ENCODE peak calls at places on chromosomes 5 and 9, in six cellular contexts. F is GM04503; I is activated naive CD8-positive, alpha-beta T cell treated with anti-CD3 and anti-CD28 coated beads, Interleukin-2, amount 50 U/mL, for 16 hours; A is left kidney; H is posterior cingulate gyrus; D is AG10803. Q is an unnamed sample.

GRCh38 chr5:151270599-151270998 is 17.6 kb downstream of the GM2A start:
- DNase-seq in I (no peak), D (peak; percentile 13), H (no peak), F (no peak), A (no peak), Q (no peak)

GRCh38 chr9:16410601-16411285 is 459.7 kb downstream of the BNC2 start:
- DNase-seq in H (no peak), F (no peak), A (peak; percentile 27), D (peak; percentile 46), I (no peak), Q (no peak)

GRCh38 chr5:116370149-116370548 is 204.5 kb downstream of the SEMA6A start:
- DNase-seq in H (no peak), F (no peak), I (no peak), A (peak; percentile 18), D (no peak), Q (no peak)

GRCh38 chr9:105141448-105142101 is 102.9 kb upstream of the SLC44A1 start:
- DNase-seq in D (no peak), I (no peak), F (no peak), A (no peak), H (no peak), Q (no peak)

GRCh38 chr9:117414906-117415583 is at the start of gene ASTN2:
- DNase-seq in I (no peak), D (peak; percentile 2), A (peak; percentile 72), F (no peak), H (peak; percentile 95), Q (no peak)

GRCh38 chr5:142697356-142697807 is 11.5 kb upstream of the FGF1 start:
- DNase-seq in A (peak; percentile 60), F (no peak), H (peak; percentile 46), D (peak; percentile 66), I (no peak), Q (no peak)

GRCh38 chr9:118961857-118962256 is 407.4 kb downstream of the BRINP1 start:
- DNase-seq in H (no peak), F (peak; percentile 80), D (peak; percentile 91), I (no peak), A (no peak), Q (no peak)

GRCh38 chr9:129866373-129867137 is 31.3 kb downstream of the USP20 start:
- DNase-seq in I (no peak), D (no peak), F (no peak), H (no peak), A (no peak), Q (peak; percentile 81)

GRCh38 chr9:133792721-133793470 is 54.7 kb upstream of the SARDH start:
- DNase-seq in A (peak; percentile 77), H (peak; percentile 94), D (peak; percentile 65), I (no peak), F (peak; percentile 11), Q (peak; percentile 34)